ENCODE peak calls at places on chromosomes 13 and 19, in four cellular contexts. One of them, this sample, is unnamed.

GRCh38 chr13:29929062-29929847 is 78.8 kb upstream of the UBL3 start:
- DNase-seq in left ventricle myocardium inferior: no peak
- DNase-seq in sigmoid colon: no peak
- DNase-seq in CD4-positive, alpha-beta T cell: no peak
- DNase-seq in this sample: no peak

GRCh38 chr19:6611441-6611852 is 20.5 kb upstream of the CD70 start:
- DNase-seq in left ventricle myocardium inferior: no peak
- DNase-seq in sigmoid colon: no peak
- DNase-seq in CD4-positive, alpha-beta T cell: no peak
- DNase-seq in this sample: no peak

GRCh38 chr13:50215389-50215788 is 200.1 kb downstream of the KCNRG start:
- DNase-seq in left ventricle myocardium inferior: no peak
- DNase-seq in sigmoid colon: no peak
- DNase-seq in CD4-positive, alpha-beta T cell: no peak
- DNase-seq in this sample: no peak

GRCh38 chr19:623974-624373 is 9.4 kb downstream of the POLRMT start:
- DNase-seq in left ventricle myocardium inferior: no peak
- DNase-seq in sigmoid colon: no peak
- DNase-seq in CD4-positive, alpha-beta T cell: no peak
- DNase-seq in this sample: no peak

GRCh38 chr19:52665529-52665928 is 27.4 kb upstream of the ZNF83 start:
- DNase-seq in left ventricle myocardium inferior: no peak
- DNase-seq in sigmoid colon: no peak
- DNase-seq in CD4-positive, alpha-beta T cell: no peak
- DNase-seq in this sample: no peak

GRCh38 chr19:49875801-49876421 is 1.2 kb downstream of the AKT1S1 start:
- DNase-seq in left ventricle myocardium inferior: peak
- DNase-seq in sigmoid colon: peak
- DNase-seq in CD4-positive, alpha-beta T cell: peak
- DNase-seq in this sample: peak

GRCh38 chr13:23629566-23630272 is 59.5 kb downstream of the TNFRSF19 start:
- DNase-seq in left ventricle myocardium inferior: no peak
- DNase-seq in sigmoid colon: no peak
- DNase-seq in CD4-positive, alpha-beta T cell: no peak
- DNase-seq in this sample: no peak

GRCh38 chr13:71117920-71118319 is 749.1 kb downstream of the DACH1 start:
- DNase-seq in left ventricle myocardium inferior: no peak
- DNase-seq in sigmoid colon: no peak
- DNase-seq in CD4-positive, alpha-beta T cell: no peak
- DNase-seq in this sample: no peak

GRCh38 chr13:19590423-19590822 is 29.1 kb upstream of the TPTE2 start:
- DNase-seq in left ventricle myocardium inferior: no peak
- DNase-seq in sigmoid colon: no peak
- DNase-seq in CD4-positive, alpha-beta T cell: no peak
- DNase-seq in this sample: no peak

GRCh38 chr19:30719991-30720329 is 347.8 kb downstream of the ZNF536 start:
- DNase-seq in left ventricle myocardium inferior: no peak
- DNase-seq in sigmoid colon: no peak
- DNase-seq in CD4-positive, alpha-beta T cell: no peak
- DNase-seq in this sample: no peak

GRCh38 chr13:33004454-33004853 is 11.8 kb upstream of the KL start:
- DNase-seq in left ventricle myocardium inferior: peak
- DNase-seq in sigmoid colon: no peak
- DNase-seq in CD4-positive, alpha-beta T cell: no peak
- DNase-seq in this sample: no peak

GRCh38 chr13:101231751-101232428 is 184.4 kb downstream of the NALCN start:
- DNase-seq in left ventricle myocardium inferior: no peak
- DNase-seq in sigmoid colon: no peak
- DNase-seq in CD4-positive, alpha-beta T cell: no peak
- DNase-seq in this sample: no peak

GRCh38 chr13:27919299-27919933 is 384 bp upstream of the PDX1 start:
- DNase-seq in left ventricle myocardium inferior: no peak
- DNase-seq in sigmoid colon: no peak
- DNase-seq in CD4-positive, alpha-beta T cell: no peak
- DNase-seq in this sample: peak

GRCh38 chr13:77067519-77067918 is 40.6 kb upstream of the FBXL3 start:
- DNase-seq in left ventricle myocardium inferior: no peak
- DNase-seq in sigmoid colon: no peak
- DNase-seq in CD4-positive, alpha-beta T cell: no peak
- DNase-seq in this sample: no peak

GRCh38 chr19:15562861-15563260 is 52.2 kb upstream of the CYP4F8 start:
- DNase-seq in left ventricle myocardium inferior: no peak
- DNase-seq in sigmoid colon: no peak
- DNase-seq in CD4-positive, alpha-beta T cell: no peak
- DNase-seq in this sample: no peak

GRCh38 chr19:898663-899062 is 5.4 kb downstream of the RNU6-9 start:
- DNase-seq in left ventricle myocardium inferior: no peak
- DNase-seq in sigmoid colon: no peak
- DNase-seq in CD4-positive, alpha-beta T cell: peak
- DNase-seq in this sample: no peak

GRCh38 chr13:31807090-31807541 is 67.8 kb downstream of the RXFP2 start:
- DNase-seq in left ventricle myocardium inferior: no peak
- DNase-seq in sigmoid colon: no peak
- DNase-seq in CD4-positive, alpha-beta T cell: no peak
- DNase-seq in this sample: no peak

GRCh38 chr13:77898097-77898496 is 20.5 kb downstream of the EDNRB start:
- DNase-seq in left ventricle myocardium inferior: no peak
- DNase-seq in sigmoid colon: no peak
- DNase-seq in CD4-positive, alpha-beta T cell: no peak
- DNase-seq in this sample: peak

GRCh38 chr19:47110521-47111080 is 3.0 kb downstream of the ZC3H4 start:
- DNase-seq in left ventricle myocardium inferior: no peak
- DNase-seq in sigmoid colon: no peak
- DNase-seq in CD4-positive, alpha-beta T cell: peak
- DNase-seq in this sample: no peak

GRCh38 chr13:40273173-40274000 is 393.1 kb downstream of the FOXO1 start:
- DNase-seq in left ventricle myocardium inferior: no peak
- DNase-seq in sigmoid colon: no peak
- DNase-seq in CD4-positive, alpha-beta T cell: no peak
- DNase-seq in this sample: no peak

GRCh38 chr13:44004881-44005280 is 125.2 kb downstream of the LACC1 start:
- DNase-seq in left ventricle myocardium inferior: no peak
- DNase-seq in sigmoid colon: no peak
- DNase-seq in CD4-positive, alpha-beta T cell: no peak
- DNase-seq in this sample: no peak

GRCh38 chr13:80783926-80784325 is 443.0 kb upstream of the SPRY2 start:
- DNase-seq in left ventricle myocardium inferior: no peak
- DNase-seq in sigmoid colon: no peak
- DNase-seq in CD4-positive, alpha-beta T cell: no peak
- DNase-seq in this sample: no peak

GRCh38 chr19:4014541-4015491 is 7.3 kb downstream of the PIAS4 start:
- DNase-seq in left ventricle myocardium inferior: peak
- DNase-seq in sigmoid colon: peak
- DNase-seq in CD4-positive, alpha-beta T cell: peak
- DNase-seq in this sample: no peak

GRCh38 chr13:109734002-109734785 is 52.2 kb downstream of the IRS2 start:
- DNase-seq in left ventricle myocardium inferior: no peak
- DNase-seq in sigmoid colon: no peak
- DNase-seq in CD4-positive, alpha-beta T cell: no peak
- DNase-seq in this sample: no peak

GRCh38 chr13:99617474-99618255 is 116.4 kb downstream of the TM9SF2 start:
- DNase-seq in left ventricle myocardium inferior: no peak
- DNase-seq in sigmoid colon: no peak
- DNase-seq in CD4-positive, alpha-beta T cell: peak
- DNase-seq in this sample: peak

GRCh38 chr19:55550321-55550650 is 4.9 kb upstream of the SBK3 start:
- DNase-seq in left ventricle myocardium inferior: no peak
- DNase-seq in sigmoid colon: no peak
- DNase-seq in CD4-positive, alpha-beta T cell: no peak
- DNase-seq in this sample: no peak
- TF ChIP-seq CTCF in left ventricle myocardium inferior: no peak
- TF ChIP-seq CTCF in sigmoid colon: no peak
- TF ChIP-seq CTCF in CD4-positive, alpha-beta T cell: no peak
- TF ChIP-seq CTCF in this sample: no peak

DNA sequence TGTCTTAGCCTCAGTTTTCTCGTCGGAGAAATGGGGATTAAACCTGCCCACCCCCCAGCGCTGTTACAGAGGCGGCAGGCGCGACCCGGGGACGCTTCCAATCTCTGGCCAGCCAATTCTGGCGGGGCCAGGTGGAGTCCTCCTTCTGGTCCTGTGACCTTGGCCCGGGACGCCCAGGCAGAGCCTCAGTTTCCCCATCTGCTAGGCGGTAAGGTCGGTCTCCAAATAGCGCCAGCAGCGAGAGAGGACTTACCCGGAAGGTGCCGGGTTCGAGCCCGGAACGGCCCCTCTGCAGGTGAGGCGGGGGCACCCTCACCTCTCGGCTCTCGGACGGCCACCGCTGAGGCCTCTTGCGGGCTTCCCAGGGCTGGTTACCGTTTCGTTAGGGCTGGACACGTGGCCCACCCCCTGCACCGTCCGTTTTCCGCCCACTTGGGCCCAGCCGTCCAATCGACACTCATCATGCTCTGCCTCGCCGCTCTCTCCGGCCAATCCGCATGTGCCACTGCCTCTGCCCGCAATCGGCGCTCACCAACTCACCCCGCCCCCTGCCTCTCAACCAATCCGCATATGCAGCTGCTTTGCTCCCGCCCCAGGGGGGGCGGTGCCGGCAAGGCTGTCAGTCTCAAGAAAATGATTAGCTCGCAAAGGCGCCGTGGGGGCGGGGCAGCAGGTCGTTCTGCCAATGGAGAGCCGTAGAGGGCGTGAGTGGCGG is at the start of gene ISOC2:
- DNase-seq in left ventricle myocardium inferior: peak
- DNase-seq in sigmoid colon: peak
- DNase-seq in CD4-positive, alpha-beta T cell: peak
- DNase-seq in this sample: peak
- TF ChIP-seq CTCF in left ventricle myocardium inferior: no peak
- TF ChIP-seq CTCF in sigmoid colon: no peak
- TF ChIP-seq CTCF in CD4-positive, alpha-beta T cell: no peak
- TF ChIP-seq CTCF in this sample: no peak

GRCh38 chr19:36113895-36114762 is 546 bp downstream of the POLR2I start:
- DNase-seq in left ventricle myocardium inferior: no peak
- DNase-seq in sigmoid colon: no peak
- DNase-seq in CD4-positive, alpha-beta T cell: no peak
- DNase-seq in this sample: no peak
- TF ChIP-seq CTCF in left ventricle myocardium inferior: no peak
- TF ChIP-seq CTCF in sigmoid colon: no peak
- TF ChIP-seq CTCF in CD4-positive, alpha-beta T cell: no peak
- TF ChIP-seq CTCF in this sample: peak

DNA sequence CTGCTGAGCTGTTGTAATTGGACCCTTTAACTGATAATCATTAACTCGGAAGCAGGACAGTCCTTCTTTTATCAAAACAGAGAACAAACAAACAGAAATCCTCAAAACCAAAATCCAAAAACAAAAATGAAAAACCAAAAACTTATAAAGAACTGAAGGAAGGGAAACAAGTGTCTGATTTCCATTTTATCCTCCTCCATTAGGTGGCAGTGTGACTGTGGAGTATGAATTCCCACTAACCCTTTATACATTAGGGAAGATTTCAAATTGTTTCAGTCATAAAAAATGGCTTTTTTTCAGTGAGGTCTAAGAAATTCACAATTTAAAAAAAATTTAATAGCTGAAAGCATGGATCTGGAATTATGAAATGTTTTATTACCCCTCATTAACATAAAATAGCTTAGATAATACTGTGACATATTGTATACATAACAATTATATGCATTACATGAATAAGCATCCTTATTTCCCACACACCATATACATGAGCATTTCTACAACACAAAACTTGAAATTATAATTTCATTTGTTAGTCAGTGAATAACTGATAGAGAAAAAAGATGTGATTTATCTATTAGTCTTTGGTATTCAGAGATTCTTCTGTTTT is 1074.3 kb upstream of the PCDH9 start:
- DNase-seq in left ventricle myocardium inferior: no peak
- DNase-seq in sigmoid colon: no peak
- DNase-seq in CD4-positive, alpha-beta T cell: no peak
- DNase-seq in this sample: peak
- TF ChIP-seq CTCF in left ventricle myocardium inferior: peak
- TF ChIP-seq CTCF in sigmoid colon: no peak
- TF ChIP-seq CTCF in CD4-positive, alpha-beta T cell: no peak
- TF ChIP-seq CTCF in this sample: peak

This sample was measured in GM10248.